ENCODE peak calls at places on chromosome 2, in five cellular contexts. D is GF-D8, N is A172, W is GM03348, B is hypothalamus. Z is an unnamed sample.

GRCh38 chr2:180247658-180248057 is 240.6 kb upstream of the CWC22 start:
- DNase-seq in W (no peak), N (no peak), B (no peak), D (no peak), Z (no peak)

GRCh38 chr2:150882751-150883520 is 378.7 kb downstream of the RBM43 start:
- DNase-seq in D (no peak), N (no peak), B (no peak), W (no peak), Z (no peak)

GRCh38 chr2:37711308-37711731 is 39.9 kb upstream of the CDC42EP3 start:
- DNase-seq in D (no peak), N (peak; percentile 99), B (no peak), W (peak; percentile 91), Z (peak; percentile 81)

GRCh38 chr2:97714950-97715652 is 1.7 kb downstream of the ZAP70 start:
- DNase-seq in N (no peak), W (no peak), B (no peak), D (no peak), Z (no peak)

GRCh38 chr2:46689993-46690392 is 210.6 kb downstream of the TMEM247 start:
- DNase-seq in N (peak; percentile 19), B (no peak), D (no peak), W (no peak), Z (peak; percentile 87)

GRCh38 chr2:48205137-48205798 is 299.0 kb upstream of the FBXO11 start:
- DNase-seq in N (no peak), D (no peak), B (peak; percentile 76), W (peak; percentile 15), Z (no peak)

GRCh38 chr2:88307817-88308216 is 137.7 kb downstream of the THNSL2 start:
- DNase-seq in D (no peak), W (peak; percentile 24), N (peak; percentile 7), B (no peak), Z (no peak)

GRCh38 chr2:94986392-94986963 is 39.0 kb upstream of the MAL start:
- DNase-seq in W (peak; percentile 87), D (no peak), B (no peak), N (peak; percentile 75), Z (peak; percentile 56)

GRCh38 chr2:72940786-72941185 is 23.5 kb downstream of the EMX1 start:
- DNase-seq in N (no peak), D (no peak), W (peak; percentile 71), B (no peak), Z (peak; percentile 53)

GRCh38 chr2:100242891-100243670 is 79.2 kb downstream of the LONRF2 start:
- DNase-seq in B (no peak), D (no peak), W (peak; percentile 88), N (peak; percentile 67), Z (peak; percentile 26)

GRCh38 chr2:33292981-33293586 is 183.4 kb upstream of the RASGRP3 start:
- DNase-seq in W (no peak), B (no peak), D (no peak), N (no peak), Z (peak; percentile 86)

GRCh38 chr2:134865388-134865787 is 27.0 kb downstream of the ACMSD start:
- DNase-seq in B (no peak), N (no peak), W (no peak), D (no peak), Z (no peak)

GRCh38 chr2:204950695-204951094 is 405.4 kb downstream of the PARD3B start:
- DNase-seq in D (no peak), N (peak; percentile 59), B (no peak), W (peak; percentile 47), Z (peak; percentile 22)

GRCh38 chr2:210623506-210623905 is 67.1 kb downstream of the CPS1 start:
- DNase-seq in B (no peak), W (no peak), N (no peak), D (no peak), Z (no peak)

GRCh38 chr2:218894168-218895157 is 13.8 kb downstream of the WNT10A start:
- DNase-seq in W (no peak), B (no peak), D (no peak), N (no peak), Z (no peak)

GRCh38 chr2:11777066-11777782 is 30.8 kb downstream of the LPIN1 start:
- DNase-seq in D (peak; percentile 88), N (no peak), W (no peak), B (no peak), Z (no peak)

GRCh38 chr2:51846018-51846417 is 814.1 kb upstream of the NRXN1 start:
- DNase-seq in N (no peak), B (no peak), D (no peak), W (no peak), Z (no peak)

GRCh38 chr2:224650815-224651439 is 65.2 kb downstream of the CCDC195 start:
- DNase-seq in B (no peak), W (peak; percentile 76), D (no peak), N (peak; percentile 58), Z (peak; percentile 43)

GRCh38 chr2:226185613-226186211 is 613.9 kb downstream of the IRS1 start:
- DNase-seq in W (peak; percentile 65), N (peak; percentile 88), D (no peak), B (no peak), Z (peak; percentile 99)

GRCh38 chr2:85601771-85602475 is 575 bp downstream of the TMEM150A start:
- DNase-seq in D (no peak), N (no peak), B (no peak), W (peak; percentile 79), Z (peak; percentile 71)

GRCh38 chr2:132815522-132815921 is 145.5 kb upstream of the LYPD1 start:
- DNase-seq in W (peak; percentile 22), B (no peak), N (peak; percentile 27), D (no peak), Z (no peak)

GRCh38 chr2:240604291-240604938 is 17.9 kb downstream of the CAPN10 start:
- DNase-seq in N (peak; percentile 88), D (peak; percentile 12), B (peak; percentile 35), W (peak; percentile 69), Z (no peak)

GRCh38 chr2:207825033-207825957 is 55.6 kb upstream of the FZD5 start:
- DNase-seq in B (no peak), N (no peak), W (no peak), D (no peak), Z (no peak)

GRCh38 chr2:158795110-158795924 is at the start of gene DAPL1:
- DNase-seq in D (no peak), N (peak; percentile 7), W (no peak), B (no peak), Z (no peak)

GRCh38 chr2:200747668-200748618 is 63.8 kb upstream of the BZW1 start:
- DNase-seq in D (no peak), B (no peak), N (peak; percentile 54), W (no peak), Z (peak; percentile 65)

GRCh38 chr2:160208662-160209229 is 8.7 kb upstream of the ITGB6 start:
- DNase-seq in N (no peak), D (no peak), W (no peak), B (no peak), Z (no peak)

GRCh38 chr2:215973954-215974699 is 39.2 kb downstream of the MREG start:
- DNase-seq in N (peak; percentile 27), W (peak; percentile 67), D (no peak), B (no peak), Z (peak; percentile 14)

GRCh38 chr2:163649080-163649479 is 86.7 kb downstream of the FIGN start:
- DNase-seq in D (no peak), N (no peak), W (peak; percentile 4), B (no peak), Z (no peak)